ENCODE peak calls at places on chromosomes 3 and 15, in seven cellular contexts. A, P, B, S, X, G and K are unnamed samples.

GRCh38 chr3:119173325-119173724 is at the start of gene UPK1B:
- DNase-seq in S (peak; percentile 49), A (no peak), G (no peak), B (no peak), P (no peak), X (no peak), K (no peak)

GRCh38 chr3:70065666-70066253 is 66.2 kb downstream of the SAMMSON start:
- DNase-seq in P (no peak), B (no peak), S (no peak), G (no peak), X (peak; percentile 7), A (peak; percentile 35), K (no peak)

GRCh38 chr3:126113733-126114132 is 29.8 kb upstream of the SLC41A3 start:
- DNase-seq in X (peak; percentile 14), G (no peak), S (no peak), B (no peak), A (no peak), P (no peak), K (no peak)

GRCh38 chr3:94071713-94072284 is 8.9 kb downstream of the NSUN3 start:
- DNase-seq in S (no peak), P (no peak), X (no peak), G (no peak), B (no peak), A (no peak), K (no peak)

GRCh38 chr3:8755564-8756237 is 13.7 kb downstream of the OXTR start:
- DNase-seq in A (no peak), X (no peak), S (no peak), G (no peak), P (peak; percentile 31), B (no peak), K (no peak)

GRCh38 chr15:53549697-53550315 is 209.7 kb downstream of the WDR72 start:
- DNase-seq in S (no peak), B (no peak), P (no peak), A (no peak), X (no peak), G (no peak), K (no peak)

GRCh38 chr3:10187295-10187876 is 22.7 kb downstream of the IRAK2 start:
- DNase-seq in S (no peak), P (no peak), A (no peak), G (no peak), B (no peak), X (no peak), K (no peak)

GRCh38 chr3:16739416-16740091 is 134.3 kb upstream of the DAZL start:
- DNase-seq in B (no peak), G (no peak), X (no peak), A (no peak), P (peak; percentile 89), S (no peak), K (no peak)

GRCh38 chr15:73747847-73748605 is 5.1 kb downstream of the INSYN1 start:
- DNase-seq in G (peak; percentile 25), P (no peak), X (no peak), A (no peak), B (no peak), S (no peak), K (no peak)

GRCh38 chr15:38254065-38254883 is 1.6 kb downstream of the SPRED1 start:
- DNase-seq in G (peak; percentile 15), S (peak; percentile 38), X (peak; percentile 77), A (peak; percentile 53), P (peak; percentile 59), B (no peak), K (no peak)

GRCh38 chr3:135970500-135971116 is 5.1 kb downstream of the PPP2R3A start:
- DNase-seq in S (peak; percentile 61), P (peak; percentile 53), X (no peak), G (no peak), B (no peak), A (no peak), K (no peak)

GRCh38 chr3:42653560-42654330 is at the start of gene ZBTB47:
- DNase-seq in A (peak; percentile 61), X (peak; percentile 23), P (peak; percentile 35), S (peak; percentile 14), B (no peak), G (no peak), K (no peak)

GRCh38 chr15:65952425-65953053 is 83.2 kb downstream of the RAB11A start:
- DNase-seq in A (no peak), G (no peak), B (no peak), X (no peak), S (no peak), P (peak; percentile 65), K (no peak)

GRCh38 chr15:53918180-53919079 is 59.8 kb upstream of the UNC13C start:
- DNase-seq in G (no peak), P (no peak), X (no peak), A (no peak), S (peak; percentile 67), B (no peak), K (no peak)